ENCODE peak calls at places on chromosomes 11 and 22, in six cellular contexts. D is neuronal stem cell, S is H9, H is IMR-90, T is mesendoderm, L is H1. Q is an unnamed sample.

GRCh38 chr22:26972281-26972680 is 314.9 kb downstream of the MIAT start:
- DNase-seq in D (no peak), S (no peak), H (no peak), T (no peak), L (no peak), Q (no peak)

GRCh38 chr22:47119181-47119580 is 356.7 kb downstream of the TBC1D22A start:
- DNase-seq in D (no peak), S (no peak), H (no peak), T (no peak), L (no peak), Q (peak)

GRCh38 chr11:64152841-64153691 is 12.8 kb downstream of the MACROD1 start:
- DNase-seq in D (peak), S (peak), H (peak), T (peak), L (peak), Q (peak)

GRCh38 chr11:64851831-64852337 is 7.4 kb upstream of the CDC42BPG start:
- DNase-seq in D (no peak), S (no peak), H (no peak), T (no peak), L (no peak), Q (no peak)

GRCh38 chr11:116065519-116065918 is 561.3 kb upstream of the CADM1 start:
- DNase-seq in D (no peak), S (no peak), H (no peak), T (no peak), L (no peak), Q (no peak)

GRCh38 chr11:71311928-71312510 is 59.6 kb upstream of the SHANK2 start:
- DNase-seq in D (no peak), S (peak), H (no peak), T (no peak), L (peak), Q (no peak)

GRCh38 chr22:20116376-20116950 is 559 bp downstream of the RANBP1 start:
- DNase-seq in D (no peak), S (no peak), H (no peak), T (no peak), L (no peak), Q (no peak)

GRCh38 chr11:15613231-15613630 is 498.5 kb downstream of the INSC start:
- DNase-seq in D (no peak), S (no peak), H (peak), T (peak), L (no peak), Q (no peak)

GRCh38 chr11:95345651-95346050 is 114.6 kb upstream of the SESN3 start:
- DNase-seq in D (no peak), S (no peak), H (no peak), T (no peak), L (no peak), Q (no peak)

GRCh38 chr11:26696330-26696729 is 25.5 kb downstream of the SLC5A12 start:
- DNase-seq in D (no peak), S (no peak), H (no peak), T (no peak), L (no peak), Q (peak)

GRCh38 chr22:28795071-28795693 is 5.2 kb downstream of the XBP1 start:
- DNase-seq in D (no peak), S (no peak), H (no peak), T (no peak), L (no peak), Q (no peak)

GRCh38 chr11:120835601-120836228 is 188.2 kb upstream of the TBCEL start:
- DNase-seq in D (no peak), S (no peak), H (peak), T (peak), L (no peak), Q (peak)

GRCh38 chr22:39574779-39575551 is 4.4 kb downstream of the CACNA1I start:
- DNase-seq in D (no peak), S (no peak), H (peak), T (peak), L (no peak), Q (peak)

GRCh38 chr11:123707606-123708205 is 33.8 kb downstream of the ZNF202 start:
- DNase-seq in D (peak), S (peak), H (peak), T (peak), L (peak), Q (peak)

GRCh38 chr11:99494065-99494464 is 473.3 kb downstream of the CNTN5 start:
- DNase-seq in D (no peak), S (no peak), H (no peak), T (no peak), L (no peak), Q (no peak)

GRCh38 chr22:35258144-35258988 is 1.1 kb downstream of the HMGXB4 start:
- DNase-seq in D (peak), S (peak), H (peak), T (peak), L (peak), Q (no peak)

GRCh38 chr22:38187413-38188212 is 6.0 kb upstream of the PLA2G6 start:
- DNase-seq in D (no peak), S (no peak), H (peak), T (no peak), L (no peak), Q (peak)

GRCh38 chr11:4769838-4770237 is at the start of gene OR51F1:
- DNase-seq in D (no peak), S (no peak), H (no peak), T (no peak), L (no peak), Q (no peak)

GRCh38 chr22:36546932-36547331 is 18.0 kb upstream of the EIF3D start:
- DNase-seq in D (no peak), S (no peak), H (peak), T (peak), L (no peak), Q (peak)

GRCh38 chr22:47967841-47968240 is 1205.4 kb downstream of the TBC1D22A start:
- DNase-seq in D (no peak), S (no peak), H (no peak), T (no peak), L (no peak), Q (no peak)

GRCh38 chr11:10380921-10381320 is 74.1 kb upstream of the AMPD3 start:
- DNase-seq in D (no peak), S (no peak), H (no peak), T (no peak), L (peak), Q (no peak)

GRCh38 chr11:20247540-20248138 is 87.4 kb upstream of the DBX1 start:
- DNase-seq in D (no peak), S (no peak), H (no peak), T (no peak), L (no peak), Q (no peak)

GRCh38 chr22:30705710-30706651 is 11.3 kb downstream of the OSBP2 start:
- DNase-seq in D (no peak), S (no peak), H (peak), T (peak), L (no peak), Q (no peak)

GRCh38 chr11:30023037-30023436 is 6.2 kb upstream of the KCNA4 start:
- DNase-seq in D (no peak), S (no peak), H (no peak), T (no peak), L (no peak), Q (peak)

GRCh38 chr11:113876074-113876797 is 864 bp upstream of the USP28 start:
- DNase-seq in D (no peak), S (no peak), H (no peak), T (no peak), L (no peak), Q (no peak)

GRCh38 chr11:64553554-64554201 is 37.3 kb upstream of the SLC22A12 start:
- DNase-seq in D (peak), S (peak), H (peak), T (peak), L (peak), Q (peak)

GRCh38 chr22:29782061-29782845 is 15.1 kb downstream of the UQCR10 start:
- DNase-seq in D (no peak), S (no peak), H (peak), T (no peak), L (no peak), Q (no peak)

GRCh38 chr11:47485112-47485511 is 36.2 kb upstream of the RAPSN start:
- DNase-seq in D (no peak), S (no peak), H (no peak), T (no peak), L (no peak), Q (no peak)

GRCh38 chr11:88338223-88338661 is 706 bp upstream of the CTSC start:
- DNase-seq in D (no peak), S (no peak), H (peak), T (peak), L (no peak), Q (peak)

GRCh38 chr11:56885182-56885581 is 103.5 kb upstream of the OR5AK2 start:
- DNase-seq in D (peak), S (no peak), H (no peak), T (peak), L (no peak), Q (no peak)

GRCh38 chr22:20117656-20118571 is 888 bp upstream of the TRMT2A start:
- DNase-seq in D (no peak), S (no peak), H (peak), T (peak), L (no peak), Q (no peak)

GRCh38 chr22:50002791-50003190 is 9.8 kb downstream of the IL17REL start:
- DNase-seq in D (no peak), S (no peak), H (peak), T (no peak), L (no peak), Q (no peak)

GRCh38 chr22:27381552-27381951 is 420.0 kb downstream of the MN1 start:
- DNase-seq in D (no peak), S (no peak), H (no peak), T (no peak), L (no peak), Q (no peak)

GRCh38 chr11:85665756-85666155 is 827 bp upstream of the CREBZF start:
- DNase-seq in D (no peak), S (no peak), H (no peak), T (no peak), L (no peak), Q (no peak)

DNA sequence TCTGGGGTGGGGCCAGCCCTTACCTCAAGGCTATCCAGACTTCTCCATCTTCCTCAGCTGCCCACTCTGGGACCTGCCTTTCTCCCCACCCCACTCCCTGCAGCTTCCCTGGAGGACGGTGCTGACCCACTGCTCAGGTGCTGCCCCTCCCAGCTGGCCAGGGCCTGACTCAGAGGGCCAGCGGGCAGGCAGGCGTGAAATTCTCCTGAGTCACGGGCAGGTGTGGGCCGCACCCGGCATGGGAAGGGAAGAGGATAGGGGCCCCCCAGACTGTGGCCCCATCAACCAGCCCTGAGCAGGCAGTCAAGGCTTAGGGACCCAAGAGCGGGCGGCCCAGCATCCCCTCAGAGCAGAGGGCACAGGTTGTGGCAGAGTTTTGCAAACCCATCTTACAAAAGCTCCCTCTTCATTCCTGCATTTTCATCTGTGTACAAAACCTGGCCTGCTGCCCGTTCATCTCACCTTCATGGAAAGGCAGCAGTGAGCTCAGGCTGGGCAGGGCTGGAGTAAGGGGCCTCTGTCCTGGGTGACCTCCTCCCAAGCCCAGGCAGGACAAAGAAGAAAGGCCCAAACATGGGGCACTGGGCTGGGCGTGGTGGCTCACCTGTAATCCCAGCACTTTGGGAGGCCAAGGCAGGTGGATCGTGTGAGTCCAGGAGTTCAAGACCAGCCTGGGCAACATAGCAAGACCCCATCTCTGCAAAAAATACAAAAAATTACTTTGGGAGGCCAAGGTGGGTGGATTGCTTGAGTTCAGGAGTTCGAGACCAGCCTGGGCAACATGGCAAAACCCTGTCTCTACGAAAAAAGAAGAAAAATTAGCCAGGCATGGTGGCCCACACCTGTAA is 6.1 kb downstream of the RHOD start:
- DNase-seq in D (no peak), S (no peak), H (no peak), T (no peak), L (no peak), Q (peak)
- H3K4me2 ChIP-seq in D (no peak), S (no peak), H (no peak), T (no peak), L (no peak), Q (no peak)

DNA sequence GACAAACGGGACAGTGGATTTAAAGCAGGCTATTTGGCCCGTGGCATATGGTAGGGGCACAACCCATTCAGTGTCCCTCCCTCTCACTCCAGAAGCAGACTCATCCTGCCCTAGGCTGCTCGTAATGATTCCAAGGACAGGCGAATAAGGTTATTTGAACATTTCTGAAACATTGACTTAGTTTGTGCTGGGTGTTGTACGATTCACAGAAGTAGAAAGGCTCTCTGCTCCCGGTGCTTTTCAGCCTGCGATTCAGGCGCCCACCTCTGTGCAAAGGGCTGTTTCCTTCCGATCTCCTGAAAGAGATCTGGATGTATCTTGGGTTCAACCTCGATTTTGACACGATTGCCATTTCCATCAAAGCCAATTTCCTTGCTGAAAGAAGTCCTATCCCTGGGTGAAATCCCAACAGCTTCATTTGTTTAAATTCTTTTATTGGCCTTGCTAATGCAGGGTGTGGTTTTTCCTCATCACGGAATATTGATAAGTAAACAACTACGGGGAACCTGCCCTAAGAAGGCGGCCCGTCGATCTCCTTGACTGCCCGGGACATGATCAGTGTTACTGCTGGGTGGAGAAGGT is 1.1 kb upstream of the ZC3H12C start:
- DNase-seq in D (no peak), S (no peak), H (no peak), T (peak), L (no peak), Q (no peak)
- H2BK5ac ChIP-seq in D (no peak), S (no peak), H (peak), T (no peak), L (no peak), Q (peak)

DNA sequence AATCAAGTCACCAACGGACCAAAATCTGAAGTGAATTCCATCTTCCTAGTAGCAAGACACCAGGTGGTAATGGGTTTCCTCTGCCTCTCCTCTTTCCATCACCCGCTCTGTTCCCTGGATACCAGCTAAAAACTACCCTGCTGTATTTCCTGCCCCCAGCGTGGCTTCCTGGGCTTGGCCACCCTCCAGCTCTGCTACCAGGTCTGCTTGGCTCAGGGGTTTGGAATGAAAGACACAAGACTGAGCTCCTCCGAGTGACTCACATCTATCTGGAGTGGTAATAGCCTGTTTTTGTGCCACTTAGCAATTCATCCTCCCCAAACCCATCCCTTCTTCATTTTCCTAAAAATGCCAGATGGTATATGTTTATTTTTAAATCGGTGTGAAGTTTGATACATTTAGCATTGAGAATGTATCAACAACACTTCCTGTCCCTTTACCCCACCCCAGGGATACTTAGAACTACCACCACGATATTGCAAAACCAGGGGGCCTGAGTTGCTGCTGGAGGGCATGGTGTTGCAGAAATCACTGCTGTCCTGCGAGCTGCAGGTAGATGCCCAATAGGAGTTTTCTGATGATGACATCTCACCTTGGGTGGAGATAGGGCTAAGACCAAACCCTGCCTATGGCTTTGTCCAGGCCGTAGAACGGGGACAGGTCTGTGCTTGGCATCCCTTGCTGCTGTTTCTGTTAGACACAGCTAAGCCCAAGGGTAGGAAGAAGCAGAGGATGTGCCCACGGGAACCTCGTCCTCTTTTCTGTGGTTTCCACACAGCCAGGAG is 7.5 kb upstream of the MICAL3 start:
- DNase-seq in D (no peak), S (no peak), H (peak), T (peak), L (no peak), Q (peak)
- H4K8ac ChIP-seq in D (no peak), S (no peak), H (peak), T (no peak), L (no peak), Q (no peak)

GRCh38 chr11:1330473-1330872 is 21.0 kb upstream of the TOLLIP start:
- DNase-seq in D (no peak), S (no peak), H (no peak), T (no peak), L (no peak), Q (no peak)

GRCh38 chr11:1323779-1324178 is 14.3 kb upstream of the TOLLIP start:
- DNase-seq in D (no peak), S (no peak), H (no peak), T (no peak), L (no peak), Q (no peak)

GRCh38 chr11:1327064-1327460 is 17.6 kb upstream of the TOLLIP start:
- DNase-seq in D (no peak), S (no peak), H (peak), T (no peak), L (no peak), Q (no peak)

GRCh38 chr11:1326435-1327063 is 17.1 kb upstream of the TOLLIP start:
- DNase-seq in D (no peak), S (no peak), H (peak), T (no peak), L (no peak), Q (no peak)
- H3K4me2 ChIP-seq in D (no peak), S (no peak), H (peak), T (no peak), L (no peak), Q (no peak)

DNA sequence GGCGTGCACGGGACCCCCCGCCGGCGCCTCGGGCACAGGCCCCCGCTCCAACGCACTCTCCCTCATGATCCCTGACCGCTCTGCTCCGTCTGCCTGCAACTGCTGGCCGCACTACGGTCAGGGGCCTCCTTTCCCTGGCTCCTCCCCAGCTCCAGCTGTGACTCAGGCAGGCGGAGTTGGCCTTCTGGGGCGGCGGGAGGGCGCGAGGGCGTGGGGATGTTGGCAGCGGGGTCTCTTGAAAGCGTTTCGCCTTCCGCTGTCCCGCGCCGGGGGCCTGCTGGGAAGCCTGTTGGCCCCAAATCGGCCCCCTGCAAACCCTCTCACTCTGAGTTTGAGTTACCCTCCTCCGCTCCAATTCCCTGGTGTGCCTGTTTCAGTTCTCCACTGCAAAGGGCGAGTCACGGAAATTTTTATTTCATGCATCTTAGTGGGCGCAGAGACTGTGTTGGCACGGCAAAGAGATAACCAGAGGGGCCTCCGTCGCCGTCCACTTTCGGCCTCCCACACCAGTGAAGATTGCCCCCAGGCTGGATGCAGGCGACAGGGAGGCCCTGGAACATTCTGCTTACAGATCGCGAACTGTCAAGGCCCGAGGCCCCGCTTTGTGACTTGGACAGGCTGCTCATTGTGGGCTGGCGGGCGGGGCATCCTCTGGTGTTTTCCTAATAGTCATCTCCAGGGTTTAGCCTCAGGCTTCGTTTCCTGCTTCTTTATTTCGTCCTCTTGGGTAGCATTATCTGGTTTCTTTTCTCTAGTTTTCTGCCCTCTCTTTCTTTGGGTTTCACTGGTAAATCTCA is at the start of gene CAVIN3:
- DNase-seq in D (peak), S (peak), H (peak), T (peak), L (peak), Q (peak)
- H2BK5ac ChIP-seq in D (peak), S (no peak), H (peak), T (peak), L (peak), Q (peak)

GRCh38 chr11:103322861-103323260 is 213.6 kb downstream of the DYNC2H1 start:
- DNase-seq in D (no peak), S (no peak), H (no peak), T (no peak), L (no peak), Q (no peak)

GRCh38 chr11:103325686-103326069 is 216.5 kb downstream of the DYNC2H1 start:
- DNase-seq in D (peak), S (no peak), H (no peak), T (no peak), L (peak), Q (no peak)

GRCh38 chr11:103327721-103328120 is 218.5 kb downstream of the DYNC2H1 start:
- DNase-seq in D (no peak), S (no peak), H (peak), T (peak), L (no peak), Q (peak)

GRCh38 chr11:103326070-103326794 is 217.0 kb downstream of the DYNC2H1 start:
- DNase-seq in D (peak), S (peak), H (peak), T (peak), L (peak), Q (peak)
- H4K8ac ChIP-seq in D (peak), S (no peak), H (peak), T (no peak), L (peak), Q (peak)

Q was measured in trophoblast cell.